ENCODE peak calls at places on chromosomes 6 and 20, in four cellular contexts. One of them, this sample, is unnamed.

GRCh38 chr6:33298773-33299236 is at the start of gene RGL2:
- DNase-seq in NCI-H774: peak; percentile 37
- DNase-seq in HepG2: no peak
- DNase-seq in activated naive CD8-positive, alpha-beta T cell treated with anti-CD3 and anti-CD28 coated beads, Interleukin-2, amount 50 U/mL, for 16 hours: no peak
- DNase-seq in this sample: peak; percentile 84

GRCh38 chr6:15265787-15266186 is 19.9 kb downstream of the JARID2 start:
- DNase-seq in NCI-H774: no peak
- DNase-seq in HepG2: no peak
- DNase-seq in activated naive CD8-positive, alpha-beta T cell treated with anti-CD3 and anti-CD28 coated beads, Interleukin-2, amount 50 U/mL, for 16 hours: no peak
- DNase-seq in this sample: no peak

GRCh38 chr20:36862857-36863668 is 12.9 kb upstream of the TLDC2 start:
- DNase-seq in NCI-H774: no peak
- DNase-seq in HepG2: no peak
- DNase-seq in activated naive CD8-positive, alpha-beta T cell treated with anti-CD3 and anti-CD28 coated beads, Interleukin-2, amount 50 U/mL, for 16 hours: no peak
- DNase-seq in this sample: no peak

GRCh38 chr6:106746660-106747059 is 117.3 kb downstream of the QRSL1 start:
- DNase-seq in NCI-H774: no peak
- DNase-seq in HepG2: peak; percentile 40
- DNase-seq in activated naive CD8-positive, alpha-beta T cell treated with anti-CD3 and anti-CD28 coated beads, Interleukin-2, amount 50 U/mL, for 16 hours: no peak
- DNase-seq in this sample: no peak

GRCh38 chr20:6008254-6008653 is 45.6 kb downstream of the LRRN4 start:
- DNase-seq in NCI-H774: no peak
- DNase-seq in HepG2: peak; percentile 86
- DNase-seq in activated naive CD8-positive, alpha-beta T cell treated with anti-CD3 and anti-CD28 coated beads, Interleukin-2, amount 50 U/mL, for 16 hours: no peak
- DNase-seq in this sample: peak; percentile 66

GRCh38 chr20:24813936-24814335 is 135.1 kb upstream of the CST7 start:
- DNase-seq in NCI-H774: no peak
- DNase-seq in HepG2: no peak
- DNase-seq in activated naive CD8-positive, alpha-beta T cell treated with anti-CD3 and anti-CD28 coated beads, Interleukin-2, amount 50 U/mL, for 16 hours: no peak
- DNase-seq in this sample: no peak

GRCh38 chr6:30942338-30943060 is 1.7 kb downstream of the MUCL3 start:
- DNase-seq in NCI-H774: no peak
- DNase-seq in HepG2: peak; percentile 86
- DNase-seq in activated naive CD8-positive, alpha-beta T cell treated with anti-CD3 and anti-CD28 coated beads, Interleukin-2, amount 50 U/mL, for 16 hours: no peak
- DNase-seq in this sample: peak; percentile 63

GRCh38 chr20:13735829-13736228 is 48.9 kb downstream of the ESF1 start:
- DNase-seq in NCI-H774: no peak
- DNase-seq in HepG2: no peak
- DNase-seq in activated naive CD8-positive, alpha-beta T cell treated with anti-CD3 and anti-CD28 coated beads, Interleukin-2, amount 50 U/mL, for 16 hours: no peak
- DNase-seq in this sample: no peak

GRCh38 chr6:163347021-163347446 is 67.5 kb upstream of the QKI start:
- DNase-seq in NCI-H774: no peak
- DNase-seq in HepG2: no peak
- DNase-seq in activated naive CD8-positive, alpha-beta T cell treated with anti-CD3 and anti-CD28 coated beads, Interleukin-2, amount 50 U/mL, for 16 hours: no peak
- DNase-seq in this sample: no peak

GRCh38 chr6:6712258-6712978 is 123.9 kb downstream of the LY86 start:
- DNase-seq in NCI-H774: peak; percentile 25
- DNase-seq in HepG2: peak; percentile 83
- DNase-seq in activated naive CD8-positive, alpha-beta T cell treated with anti-CD3 and anti-CD28 coated beads, Interleukin-2, amount 50 U/mL, for 16 hours: no peak
- DNase-seq in this sample: no peak

GRCh38 chr6:157143885-157144795 is 179.2 kb downstream of the TMEM242 start:
- DNase-seq in NCI-H774: no peak
- DNase-seq in HepG2: no peak
- DNase-seq in activated naive CD8-positive, alpha-beta T cell treated with anti-CD3 and anti-CD28 coated beads, Interleukin-2, amount 50 U/mL, for 16 hours: no peak
- DNase-seq in this sample: no peak

GRCh38 chr20:58372836-58373235 is 16.2 kb upstream of the VAPB start:
- DNase-seq in NCI-H774: no peak
- DNase-seq in HepG2: no peak
- DNase-seq in activated naive CD8-positive, alpha-beta T cell treated with anti-CD3 and anti-CD28 coated beads, Interleukin-2, amount 50 U/mL, for 16 hours: no peak
- DNase-seq in this sample: no peak

GRCh38 chr20:62727584-62728027 is 19.0 kb downstream of the NTSR1 start:
- DNase-seq in NCI-H774: no peak
- DNase-seq in HepG2: no peak
- DNase-seq in activated naive CD8-positive, alpha-beta T cell treated with anti-CD3 and anti-CD28 coated beads, Interleukin-2, amount 50 U/mL, for 16 hours: no peak
- DNase-seq in this sample: no peak

GRCh38 chr6:114785235-114786127 is 442.7 kb upstream of the HS3ST5 start:
- DNase-seq in NCI-H774: no peak
- DNase-seq in HepG2: no peak
- DNase-seq in activated naive CD8-positive, alpha-beta T cell treated with anti-CD3 and anti-CD28 coated beads, Interleukin-2, amount 50 U/mL, for 16 hours: no peak
- DNase-seq in this sample: no peak

GRCh38 chr20:53402233-53403005 is 191.2 kb downstream of the ZNF217 start:
- DNase-seq in NCI-H774: no peak
- DNase-seq in HepG2: no peak
- DNase-seq in activated naive CD8-positive, alpha-beta T cell treated with anti-CD3 and anti-CD28 coated beads, Interleukin-2, amount 50 U/mL, for 16 hours: no peak
- DNase-seq in this sample: no peak

GRCh38 chr6:116447052-116447451 is 14.1 kb upstream of the CALHM6 start:
- DNase-seq in NCI-H774: no peak
- DNase-seq in HepG2: no peak
- DNase-seq in activated naive CD8-positive, alpha-beta T cell treated with anti-CD3 and anti-CD28 coated beads, Interleukin-2, amount 50 U/mL, for 16 hours: no peak
- DNase-seq in this sample: no peak

GRCh38 chr6:27474172-27474465 is 1.2 kb upstream of the ZNF184 start:
- DNase-seq in NCI-H774: no peak
- DNase-seq in HepG2: no peak
- DNase-seq in activated naive CD8-positive, alpha-beta T cell treated with anti-CD3 and anti-CD28 coated beads, Interleukin-2, amount 50 U/mL, for 16 hours: no peak
- DNase-seq in this sample: no peak

GRCh38 chr20:13552061-13552460 is 86.7 kb downstream of the TASP1 start:
- DNase-seq in NCI-H774: no peak
- DNase-seq in HepG2: no peak
- DNase-seq in activated naive CD8-positive, alpha-beta T cell treated with anti-CD3 and anti-CD28 coated beads, Interleukin-2, amount 50 U/mL, for 16 hours: no peak
- DNase-seq in this sample: no peak

GRCh38 chr6:132813173-132813856 is 1.1 kb upstream of the RPS12 start:
- DNase-seq in NCI-H774: peak; percentile 63
- DNase-seq in HepG2: peak; percentile 57
- DNase-seq in activated naive CD8-positive, alpha-beta T cell treated with anti-CD3 and anti-CD28 coated beads, Interleukin-2, amount 50 U/mL, for 16 hours: no peak
- DNase-seq in this sample: peak; percentile 21

GRCh38 chr6:113103618-113104390 is 753.3 kb upstream of the MARCKS start:
- DNase-seq in NCI-H774: no peak
- DNase-seq in HepG2: no peak
- DNase-seq in activated naive CD8-positive, alpha-beta T cell treated with anti-CD3 and anti-CD28 coated beads, Interleukin-2, amount 50 U/mL, for 16 hours: no peak
- DNase-seq in this sample: no peak

This sample was measured in uterus.